ENCODE peak calls at places on chromosomes 1 and 21, in five cellular contexts. Q is adrenal gland; E is lung; T is CD8-positive, alpha-beta memory T cell; L is heart right ventricle. Y is an unnamed sample.

GRCh38 chr1:56139786-56140185 is 439.6 kb downstream of the PLPP3 start:
- DNase-seq in E (no peak), T (no peak), Q (no peak), L (no peak), Y (no peak)

GRCh38 chr1:205183676-205184335 is 27.7 kb downstream of the DSTYK start:
- DNase-seq in L (peak; percentile 13), Q (no peak), E (no peak), T (no peak), Y (no peak)

GRCh38 chr1:185305419-185305818 is 11.6 kb downstream of the IVNS1ABP start:
- DNase-seq in T (no peak), Q (no peak), L (no peak), E (no peak), Y (no peak)

GRCh38 chr1:35773711-35774110 is 3.9 kb upstream of the CLSPN start:
- DNase-seq in L (no peak), Q (no peak), E (no peak), T (no peak), Y (no peak)

GRCh38 chr1:227934476-227935313 is 13.0 kb downstream of the WNT9A start:
- DNase-seq in E (no peak), Q (peak; percentile 57), L (no peak), T (no peak), Y (no peak)

GRCh38 chr1:15027515-15027948 is 126.0 kb upstream of the TMEM51 start:
- DNase-seq in T (no peak), E (peak; percentile 66), Q (peak; percentile 78), L (peak; percentile 65), Y (no peak)

GRCh38 chr1:204448321-204448964 is 36.8 kb upstream of the PPP1R15B start:
- DNase-seq in Q (no peak), E (no peak), L (no peak), T (no peak), Y (no peak)

GRCh38 chr1:7574121-7575040 is 196.7 kb upstream of the VAMP3 start:
- DNase-seq in T (no peak), Q (no peak), L (no peak), E (no peak), Y (no peak)

GRCh38 chr1:103514920-103515503 is 10.5 kb upstream of the RNPC3 start:
- DNase-seq in Q (no peak), T (no peak), E (no peak), L (no peak), Y (no peak)

GRCh38 chr21:44526096-44526997 is 13.6 kb downstream of the KRTAP10-1 start:
- DNase-seq in E (no peak), Q (no peak), T (no peak), L (no peak), Y (no peak)
- H3K9me3 ChIP-seq in E (no peaks in the 10 kb centered on the region), Q (no peaks in the 10 kb centered on the region), T (no peaks in the 10 kb centered on the region), L (no peaks in the 10 kb centered on the region), Y (no peaks in the 10 kb centered on the region)

DNA sequence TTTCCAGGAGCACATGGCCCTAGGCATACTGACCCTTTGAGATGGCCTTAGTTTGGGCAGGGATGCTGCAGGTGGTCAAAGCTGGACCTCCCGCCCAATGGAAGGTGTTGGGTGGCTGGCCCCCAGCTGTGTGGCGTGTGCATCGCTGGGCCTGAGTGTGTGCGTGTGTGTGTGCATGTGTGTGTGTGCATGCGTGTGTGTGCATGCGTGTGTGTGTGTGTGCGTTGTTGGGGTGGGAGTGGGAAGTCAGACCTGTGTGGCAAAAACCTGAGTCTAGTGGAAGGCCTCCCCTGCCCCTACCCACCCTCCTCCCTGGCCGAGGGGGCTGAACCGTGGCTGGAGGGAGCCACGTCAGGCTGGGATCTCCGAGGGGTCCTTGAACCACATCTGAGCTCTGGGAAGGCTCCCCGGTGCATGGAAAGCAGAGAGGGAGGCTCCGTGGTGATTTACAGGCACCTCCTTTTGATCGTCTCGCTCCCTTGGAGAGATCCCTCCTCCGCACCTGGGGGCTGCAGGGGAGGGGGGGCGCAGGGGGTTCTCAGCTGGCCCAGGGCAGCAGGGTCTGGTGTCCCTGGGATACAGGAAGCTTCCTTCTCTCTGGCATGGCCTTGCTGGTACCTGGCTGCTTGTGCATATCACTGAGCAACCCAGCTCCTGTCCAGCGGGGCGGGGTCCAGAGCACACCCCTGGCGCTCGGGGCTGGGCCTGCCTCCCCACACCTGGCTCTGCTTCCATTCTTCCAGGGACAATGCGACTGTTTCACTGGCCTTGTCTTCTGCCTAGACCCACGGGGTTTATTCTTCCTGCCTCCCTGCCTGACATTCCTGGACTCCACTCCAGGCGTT is 124.7 kb upstream of the WNT4 start:
- DNase-seq in T (no peak), L (no peak), E (no peak), Q (no peak), Y (no peak)
- H3K9me3 ChIP-seq in T (no peaks in the 10 kb centered on the region), L (no peaks in the 10 kb centered on the region), E (no peaks in the 10 kb centered on the region), Q (no peaks in the 10 kb centered on the region), Y (no peaks in the 10 kb centered on the region)

DNA sequence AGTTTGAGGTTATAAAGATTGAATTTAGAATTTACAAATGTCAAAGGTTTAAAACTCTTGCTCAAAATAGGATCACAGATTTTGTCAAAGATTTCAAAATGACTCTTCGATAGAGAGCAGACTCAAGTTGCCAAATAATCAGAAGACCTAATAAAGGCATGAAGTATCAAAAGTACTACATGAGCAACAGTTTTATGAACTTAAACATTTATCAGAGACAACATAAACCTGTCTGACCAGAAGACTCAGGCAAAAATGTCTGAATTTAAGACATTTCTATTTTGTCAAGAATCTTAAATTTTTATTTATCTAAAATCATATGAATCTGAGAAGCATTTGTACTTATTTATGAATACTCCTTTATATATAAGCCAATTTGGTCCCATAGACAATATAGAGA is 330.9 kb downstream of the PTPRU start:
- DNase-seq in L (no peak), E (no peak), T (no peak), Q (no peak), Y (no peak)
- H3K9me3 ChIP-seq in L (peaks cover 25% of the 10 kb centered on the region), E (peaks cover 13% of the 10 kb centered on the region), T (peaks cover 23% of the 10 kb centered on the region), Q (no peaks in the 10 kb centered on the region), Y (peaks cover 9% of the 10 kb centered on the region)

GRCh38 chr1:11501906-11502485 is 23.0 kb downstream of the DISP3 start:
- DNase-seq in T (no peak), L (no peak), E (no peak), Q (no peak), Y (no peak)

GRCh38 chr1:11501491-11501897 is 22.5 kb downstream of the DISP3 start:
- DNase-seq in T (no peak), Q (peak; percentile 28), E (no peak), L (no peak), Y (peak; percentile 24)

GRCh38 chr1:11504599-11504998 is 25.6 kb downstream of the DISP3 start:
- DNase-seq in L (no peak), Q (no peak), T (no peak), E (no peak), Y (no peak)

GRCh38 chr1:11500881-11501280 is 21.9 kb downstream of the DISP3 start:
- DNase-seq in L (no peak), Q (no peak), T (no peak), E (no peak), Y (no peak)

DNA sequence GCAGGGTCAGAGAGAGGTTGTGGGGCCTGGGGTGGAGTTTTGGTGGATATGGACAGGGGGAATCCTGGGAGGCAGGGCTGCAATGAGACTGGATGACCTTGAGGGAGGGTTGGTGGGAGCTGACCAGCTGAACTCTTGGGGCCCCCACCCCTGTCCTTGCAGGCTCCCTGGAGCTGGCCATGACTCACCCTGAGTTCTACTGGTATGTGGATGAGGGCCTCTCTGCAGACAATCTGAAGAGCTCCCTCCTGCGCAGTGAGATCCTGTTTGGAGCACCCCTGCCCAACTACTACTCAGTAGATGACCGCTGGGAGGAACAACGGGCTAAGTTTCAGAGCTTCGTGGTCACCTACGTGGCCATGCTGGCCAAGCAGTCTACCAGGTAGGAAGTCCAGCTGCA is 23.6 kb downstream of the DISP3 start:
- DNase-seq in E (no peak), T (no peak), Q (no peak), L (no peak), Y (no peak)
- H3K9me3 ChIP-seq in E (peaks cover 15% of the 10 kb centered on the region), T (peaks cover 9% of the 10 kb centered on the region), Q (peaks cover 18% of the 10 kb centered on the region), L (peaks cover 7% of the 10 kb centered on the region), Y (no peaks in the 10 kb centered on the region)

DNA sequence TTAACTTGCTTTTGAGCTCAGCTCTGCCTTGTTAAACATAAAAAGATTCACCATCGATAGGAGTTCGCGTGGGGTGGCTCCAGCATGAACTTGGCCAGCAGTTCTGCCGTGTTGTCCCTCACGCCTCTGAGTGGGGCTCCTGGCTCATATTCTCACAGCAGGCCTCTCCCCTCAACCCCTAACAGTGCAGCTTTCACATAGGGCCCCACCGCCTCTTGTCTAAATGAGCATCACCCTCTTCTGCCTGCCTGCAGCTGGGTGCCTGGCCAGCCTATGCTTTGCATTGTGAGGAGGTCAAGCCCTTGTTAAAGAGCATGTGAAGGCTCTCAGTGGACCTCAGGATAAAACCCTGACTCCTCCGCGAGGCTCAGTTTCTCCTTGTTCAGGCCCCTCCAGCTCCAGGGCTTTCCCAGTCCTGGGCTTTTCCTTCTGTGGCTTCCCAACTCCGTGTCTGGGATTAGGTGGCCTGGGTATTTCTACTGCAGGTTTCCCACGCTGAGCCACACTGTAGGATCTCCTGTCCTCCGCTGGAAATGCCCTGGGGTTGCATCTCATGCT is 34.8 kb downstream of the CRYAA start:
- DNase-seq in T (no peak), E (no peak), L (no peak), Q (no peak), Y (no peak)
- H3K9me3 ChIP-seq in T (no peaks in the 10 kb centered on the region), E (no peaks in the 10 kb centered on the region), L (peaks cover 5% of the 10 kb centered on the region), Q (no peaks in the 10 kb centered on the region), Y (no peaks in the 10 kb centered on the region)

GRCh38 chr1:220970311-220970710 is 91.1 kb downstream of the HLX start:
- DNase-seq in L (no peak), T (no peak), Q (no peak), E (no peak), Y (no peak)
- H3K9me3 ChIP-seq in L (no peaks in the 10 kb centered on the region), T (no peaks in the 10 kb centered on the region), Q (no peaks in the 10 kb centered on the region), E (no peaks in the 10 kb centered on the region), Y (no peaks in the 10 kb centered on the region)

DNA sequence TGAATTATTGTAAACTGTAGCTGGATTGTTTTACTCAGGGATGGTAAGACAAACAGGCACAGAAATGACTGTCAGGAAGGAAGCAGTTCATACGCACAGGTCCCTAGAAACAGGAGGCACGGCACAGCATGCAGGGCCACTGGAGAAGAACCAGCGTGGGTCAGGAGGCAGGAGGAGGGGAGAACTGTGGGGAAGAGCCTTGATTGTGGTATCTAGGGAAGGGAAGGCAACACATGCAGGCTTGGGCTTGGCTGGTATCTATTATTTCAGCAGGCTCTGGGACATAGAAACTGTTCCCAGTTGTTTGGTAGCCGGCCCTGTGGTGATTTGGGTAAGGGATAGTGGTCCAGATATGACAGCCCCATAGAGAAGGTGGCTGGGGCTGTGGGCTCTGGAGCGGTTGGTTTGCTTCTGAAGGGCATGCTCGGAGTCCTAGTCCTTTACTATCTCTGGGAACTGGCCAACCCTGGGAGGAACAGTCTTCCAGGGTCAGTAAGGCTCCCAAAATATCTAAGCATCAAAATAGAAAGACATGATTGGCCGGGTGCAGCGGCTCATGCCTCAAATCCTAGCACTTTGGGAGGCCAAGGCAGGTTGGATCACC is 43.1 kb upstream of the CCSAP start:
- DNase-seq in L (peak; percentile 44), T (no peak), Q (no peak), E (no peak), Y (no peak)
- H3K9me3 ChIP-seq in L (no peaks in the 10 kb centered on the region), T (no peaks in the 10 kb centered on the region), Q (no peaks in the 10 kb centered on the region), E (no peaks in the 10 kb centered on the region), Y (no peaks in the 10 kb centered on the region)

DNA sequence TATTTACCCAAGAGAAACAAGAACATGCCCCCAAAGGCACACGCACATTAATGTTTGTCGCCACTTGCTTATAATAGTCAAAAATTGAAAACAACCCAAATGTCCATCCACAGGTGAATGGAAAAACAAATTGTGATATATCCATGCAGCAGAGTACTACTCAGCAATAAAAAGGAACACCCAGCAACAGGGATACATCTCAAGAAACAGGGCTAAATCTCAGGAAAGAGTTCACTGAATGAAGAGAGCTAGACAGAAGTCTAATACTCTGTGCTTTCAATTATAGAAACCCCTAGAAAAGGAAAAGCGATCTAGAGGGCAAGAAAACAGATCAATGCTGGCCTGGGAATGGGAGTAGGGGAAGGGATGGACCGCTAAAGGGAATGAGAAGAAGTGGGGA is 36.7 kb upstream of the LAPTM5 start:
- DNase-seq in E (no peak), T (no peak), Q (no peak), L (no peak), Y (no peak)
- H3K9me3 ChIP-seq in E (no peaks in the 10 kb centered on the region), T (no peaks in the 10 kb centered on the region), Q (no peaks in the 10 kb centered on the region), L (no peaks in the 10 kb centered on the region), Y (no peaks in the 10 kb centered on the region)

GRCh38 chr1:47412437-47412836 is 3.6 kb upstream of the FOXE3 start:
- DNase-seq in T (no peak), Q (no peak), E (no peak), L (no peak), Y (no peak)
- H3K9me3 ChIP-seq in T (no peaks in the 10 kb centered on the region), Q (no peaks in the 10 kb centered on the region), E (no peaks in the 10 kb centered on the region), L (no peaks in the 10 kb centered on the region), Y (no peaks in the 10 kb centered on the region)

Y was measured in T-helper 17 cell.